ENCODE peak calls at places on chromosomes 1 and 21, in five cellular contexts. I is adrenal gland, W is foreskin fibroblast, J is NCI-H226, Z is cardiac septum. T is an unnamed sample.

GRCh38 chr1:52365091-52365745 is 787 bp downstream of the CC2D1B start:
- DNase-seq in J (peak; percentile 70), I (peak; percentile 79), W (peak; percentile 88), Z (no peak), T (peak; percentile 87)

GRCh38 chr1:36408479-36408878 is 10.8 kb upstream of the LSM10 start:
- DNase-seq in I (peak; percentile 45), W (peak; percentile 65), Z (no peak), J (no peak), T (no peak)

GRCh38 chr1:29547300-29547699 is 311.0 kb downstream of the PTPRU start:
- DNase-seq in J (no peak), I (no peak), W (no peak), Z (no peak), T (no peak)

GRCh38 chr1:177858222-177858894 is 111.5 kb downstream of the SEC16B start:
- DNase-seq in W (peak; percentile 85), Z (no peak), J (no peak), I (no peak), T (no peak)

GRCh38 chr1:110196917-110197782 is 13.0 kb upstream of the KCNC4 start:
- DNase-seq in J (peak; percentile 42), W (peak; percentile 64), Z (no peak), I (peak; percentile 33), T (no peak)

GRCh38 chr1:229238674-229239415 is 32.1 kb upstream of the RAB4A start:
- DNase-seq in W (peak; percentile 33), J (no peak), I (peak; percentile 65), Z (no peak), T (no peak)

GRCh38 chr1:208791458-208791857 is 547.3 kb upstream of the PLXNA2 start:
- DNase-seq in J (peak; percentile 8), W (peak; percentile 10), I (no peak), Z (no peak), T (no peak)

GRCh38 chr1:66143661-66144060 is 351.0 kb downstream of the PDE4B start:
- DNase-seq in W (no peak), I (no peak), J (no peak), Z (no peak), T (no peak)

GRCh38 chr1:231183875-231184590 is 22.2 kb downstream of the TRIM67 start:
- DNase-seq in Z (peak; percentile 60), W (no peak), J (no peak), I (no peak), T (no peak)

GRCh38 chr1:155648207-155649147 is 38.5 kb downstream of the MSTO1 start:
- DNase-seq in Z (no peak), J (peak; percentile 83), W (peak; percentile 87), I (peak; percentile 58), T (no peak)

GRCh38 chr1:109719337-109719837 is 7.3 kb downstream of the GSTM5 start:
- DNase-seq in J (no peak), Z (no peak), W (peak; percentile 79), I (no peak), T (no peak)

GRCh38 chr1:156214024-156214748 is 1.4 kb downstream of the PMF1 start:
- DNase-seq in W (peak; percentile 17), I (no peak), J (peak; percentile 97), Z (no peak), T (no peak)

GRCh38 chr1:180863158-180863775 is 49.4 kb upstream of the KIAA1614 start:
- DNase-seq in W (peak; percentile 79), Z (no peak), I (peak; percentile 44), J (peak; percentile 40), T (no peak)

GRCh38 chr21:19864456-19864855 is 1133.8 kb upstream of the NCAM2 start:
- DNase-seq in W (no peak), I (no peak), J (no peak), Z (no peak), T (no peak)

GRCh38 chr1:63730211-63730610 is 43.6 kb upstream of the ROR1 start:
- DNase-seq in Z (no peak), I (no peak), W (peak; percentile 30), J (no peak), T (no peak)